ENCODE peak calls at places on chromosomes 16 and 17, in ten cellular contexts. B, R, A, M, Z, T, K, S, X and Y are unnamed samples.

GRCh38 chr17:37225458-37225857 is 150.3 kb upstream of the C17orf78 start:
- DNase-seq in R (no peak), S (no peak), T (no peak), K (no peak), B (no peak), A (no peak), M (no peak), X (no peak), Z (no peak), Y (no peak)

GRCh38 chr17:21453144-21453982 is 77.2 kb downstream of the KCNJ12 start:
- DNase-seq in T (no peak), Z (no peak), X (no peak), M (no peak), B (no peak), S (no peak), R (no peak), A (no peak), K (no peak), Y (no peak)

GRCh38 chr17:18182978-18183333 is 672 bp upstream of the ALKBH5 start:
- DNase-seq in A (peak; percentile 86), R (peak; percentile 91), S (peak; percentile 93), Z (no peak), M (no peak), K (peak; percentile 91), X (peak; percentile 84), T (peak; percentile 34), B (no peak), Y (peak; percentile 78)

GRCh38 chr17:74387365-74388218 is 20.3 kb downstream of the GPR142 start:
- DNase-seq in K (no peak), S (no peak), M (no peak), A (no peak), X (no peak), Z (no peak), B (no peak), T (no peak), R (no peak), Y (no peak)

GRCh38 chr16:30526137-30526822 is at the start of gene ZNF768:
- DNase-seq in X (peak; percentile 70), B (peak; percentile 47), A (peak; percentile 55), T (no peak), K (peak; percentile 48), Z (no peak), M (peak; percentile 7), R (no peak), S (peak; percentile 64), Y (no peak)

GRCh38 chr16:19384656-19385055 is 33.0 kb upstream of the TMC5 start:
- DNase-seq in R (no peak), A (no peak), M (no peak), S (peak; percentile 75), X (peak; percentile 81), B (peak; percentile 68), Z (no peak), K (no peak), T (no peak), Y (peak; percentile 75)

GRCh38 chr16:4958510-4959111 is 481 bp downstream of the SEC14L5 start:
- DNase-seq in S (no peak), K (no peak), R (no peak), M (no peak), B (no peak), T (no peak), Z (no peak), A (no peak), X (peak; percentile 57), Y (no peak)

GRCh38 chr16:8716592-8716991 is 42.2 kb downstream of the ABAT start:
- DNase-seq in X (no peak), B (peak; percentile 79), Z (no peak), A (no peak), S (no peak), T (no peak), R (no peak), M (no peak), K (no peak), Y (peak; percentile 97)

DNA sequence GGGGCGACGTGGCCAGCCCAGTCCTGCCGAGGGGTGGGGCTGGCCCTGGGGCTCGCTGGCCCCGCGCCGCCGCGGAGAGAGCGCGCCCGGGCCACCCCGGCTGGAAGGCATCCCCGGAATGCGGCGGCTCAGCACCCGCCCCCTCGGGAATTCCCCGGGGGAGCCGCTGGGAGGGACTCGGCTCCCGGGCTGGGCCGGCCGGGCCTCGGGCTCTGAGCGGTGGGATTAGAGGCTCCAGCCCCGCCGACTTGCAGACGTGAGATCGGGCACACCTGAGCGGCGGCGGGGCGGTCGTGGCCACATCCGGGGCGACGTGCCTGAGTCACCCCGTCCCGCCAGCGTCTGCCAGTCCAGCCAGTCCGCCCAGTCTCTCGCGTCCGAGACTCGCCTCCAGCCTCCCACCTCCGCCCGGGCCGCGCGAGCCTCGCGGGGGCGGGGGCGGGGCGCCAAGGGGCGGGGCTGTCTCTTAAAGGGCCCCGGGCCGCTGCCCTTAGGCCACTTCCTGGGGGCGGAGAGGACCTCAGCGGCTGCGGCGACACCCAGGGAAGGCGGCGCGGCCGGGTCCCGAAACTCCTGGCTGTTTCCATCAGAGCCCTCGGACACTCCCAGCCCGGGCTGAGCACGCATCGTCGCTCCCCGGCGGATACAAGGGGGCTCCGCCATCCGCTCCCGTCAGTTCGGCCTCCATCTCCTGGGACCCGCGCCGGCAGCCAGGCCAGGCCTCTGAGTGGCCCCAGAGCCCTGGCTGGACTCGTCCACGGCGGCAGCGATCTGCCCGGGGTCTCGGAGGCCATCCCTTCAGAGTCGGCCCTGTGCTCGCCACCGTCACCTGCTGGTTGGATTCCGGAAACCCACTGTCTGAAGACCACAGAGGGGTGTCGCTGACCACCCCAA is at the start of gene KCTD11:
- DNase-seq in M (peak; percentile 84), R (peak; percentile 87), A (peak; percentile 90), T (peak; percentile 64), B (peak; percentile 87), Z (no peak), X (peak; percentile 95), S (peak; percentile 95), K (peak; percentile 93), Y (peak; percentile 100)
- TF ChIP-seq CTCF in M (peak; percentile 43), R (peak; percentile 69), A (peak; percentile 37), T (peak; percentile 71), B (peak; percentile 78), Z (no peak), X (peak; percentile 11), S (peak; percentile 43), K (peak; percentile 69), Y (peak; percentile 60)

GRCh38 chr16:88381820-88382451 is 823 bp upstream of the ZNF469 start:
- DNase-seq in T (no peak), S (peak; percentile 77), R (no peak), K (no peak), A (no peak), X (peak; percentile 9), Z (no peak), B (no peak), M (no peak), Y (no peak)

GRCh38 chr16:88384222-88385111 is 1.7 kb downstream of the ZNF469 start:
- DNase-seq in T (no peak), B (no peak), A (no peak), R (no peak), X (peak; percentile 15), S (peak; percentile 28), K (no peak), Z (no peak), M (no peak), Y (no peak)

GRCh38 chr16:88385112-88385594 is 2.4 kb downstream of the ZNF469 start:
- DNase-seq in K (no peak), Z (no peak), X (peak; percentile 0), T (no peak), M (no peak), A (no peak), S (no peak), R (no peak), B (no peak), Y (no peak)

GRCh38 chr16:88382491-88383400 is at the start of gene ZNF469:
- DNase-seq in B (no peak), A (peak; percentile 40), Z (no peak), K (no peak), R (no peak), T (no peak), X (peak; percentile 26), M (peak; percentile 27), S (peak; percentile 44), Y (no peak)

DNA sequence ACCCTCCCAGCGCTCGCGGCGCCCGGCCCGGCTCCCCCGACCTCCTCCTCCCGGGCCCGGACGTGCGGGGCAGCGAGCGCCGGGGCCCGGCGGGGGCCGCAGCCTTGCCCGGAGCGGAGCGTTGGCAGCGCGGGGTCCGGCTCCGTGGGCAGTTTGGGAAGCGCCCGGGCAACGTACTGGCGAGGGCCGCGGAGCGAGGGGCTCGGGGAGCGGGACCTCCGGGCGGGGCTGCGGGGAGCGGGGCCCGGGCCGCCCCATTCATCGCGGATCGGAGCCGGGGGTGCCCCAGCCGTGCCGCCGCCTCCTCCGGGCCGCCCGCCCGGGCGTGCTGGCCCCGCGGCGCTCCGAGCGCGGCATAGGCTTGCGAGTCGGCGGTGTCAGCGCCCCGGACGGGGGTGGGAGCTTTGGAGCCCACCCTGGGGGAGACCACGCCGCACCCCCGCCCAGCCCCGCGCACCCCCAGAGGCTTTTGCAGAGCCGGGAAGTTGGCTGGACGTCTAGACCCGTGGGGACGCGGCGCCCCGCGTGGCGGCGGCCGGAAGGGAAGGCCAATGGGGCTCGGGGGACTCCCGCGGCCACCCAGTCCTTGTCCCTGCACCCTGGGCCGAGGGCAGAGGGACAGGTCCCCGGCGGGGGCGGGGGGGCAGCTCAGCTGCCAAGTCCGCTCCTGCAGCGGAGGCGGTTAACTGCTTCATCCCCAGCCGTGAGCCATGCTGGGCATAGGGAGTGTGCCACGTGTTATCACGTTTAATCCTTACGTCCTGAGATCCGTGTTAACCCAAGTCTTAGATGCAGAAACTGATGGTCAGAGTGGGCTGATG is 852 bp downstream of the ZNF469 start:
- DNase-seq in M (peak; percentile 53), A (peak; percentile 62), T (no peak), Z (no peak), R (no peak), X (peak; percentile 49), B (no peak), K (peak; percentile 61), S (peak; percentile 53), Y (no peak)
- H3K4me3 ChIP-seq in M (peak overlapping the region; percentile 38), A (peak overlapping the region; percentile 16), T (peak overlapping the region; percentile 79), Z (no peak overlapping the region), R (no peak overlapping the region), X (peak overlapping the region; percentile 30), B (peak overlapping the region; percentile 54), K (peak overlapping the region; percentile 34), S (peak overlapping the region; percentile 36), Y (no peak overlapping the region)

DNA sequence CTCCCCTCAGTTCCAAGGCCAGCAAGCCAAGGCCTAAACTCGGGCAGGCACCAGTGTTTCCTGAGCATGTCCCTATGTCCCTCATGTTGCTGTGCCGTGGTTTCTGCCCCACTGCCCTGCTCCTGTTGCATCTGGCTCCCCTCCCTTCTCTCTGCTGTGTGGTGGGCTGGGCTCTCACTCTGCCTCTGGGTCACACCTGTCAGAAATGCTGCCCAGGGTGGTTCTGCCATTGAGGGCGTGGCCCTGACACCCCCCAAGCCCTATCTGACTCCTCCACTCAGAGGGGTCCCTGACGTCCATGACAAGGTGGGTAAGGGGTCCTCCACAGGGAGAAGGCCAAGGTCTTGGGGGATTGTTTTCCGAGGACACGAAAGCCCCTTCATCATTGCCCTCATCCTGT is 9.2 kb upstream of the ITGA3 start:
- DNase-seq in B (no peak), R (no peak), S (no peak), M (no peak), Z (no peak), X (no peak), K (no peak), T (no peak), A (no peak), Y (no peak)
- TF ChIP-seq CTCF in B (no peak), R (no peak), S (no peak), M (no peak), Z (no peak), X (no peak), K (no peak), T (no peak), A (no peak), Y (no peak)

GRCh38 chr17:69579961-69580677 is 165.6 kb downstream of the MAP2K6 start:
- DNase-seq in A (no peak), Z (no peak), X (no peak), K (no peak), S (no peak), M (no peak), R (no peak), T (no peak), B (no peak), Y (no peak)

GRCh38 chr17:69575346-69575761 is 160.9 kb downstream of the MAP2K6 start:
- DNase-seq in Z (no peak), A (no peak), K (no peak), S (no peak), M (peak; percentile 38), B (no peak), T (peak; percentile 48), R (no peak), X (no peak), Y (peak; percentile 2)

GRCh38 chr17:69574257-69575197 is 160.0 kb downstream of the MAP2K6 start:
- DNase-seq in S (no peak), R (no peak), T (peak; percentile 33), A (no peak), Z (no peak), M (peak; percentile 41), K (no peak), B (no peak), X (no peak), Y (no peak)

GRCh38 chr17:69578385-69578936 is 164.0 kb downstream of the MAP2K6 start:
- DNase-seq in A (no peak), S (no peak), M (no peak), B (no peak), Z (no peak), R (no peak), K (no peak), T (no peak), X (no peak), Y (no peak)

GRCh38 chr17:69577098-69577497 is 162.6 kb downstream of the MAP2K6 start:
- DNase-seq in X (no peak), T (no peak), A (no peak), S (no peak), R (peak; percentile 13), Z (no peak), M (no peak), K (no peak), B (no peak), Y (no peak)
- H3K4me3 ChIP-seq in X (no peak overlapping the region), T (no peak overlapping the region), A (no peak overlapping the region), S (no peak overlapping the region), R (no peak overlapping the region), Z (no peak overlapping the region), M (no peak overlapping the region), K (no peak overlapping the region), B (no peak overlapping the region), Y (no peak overlapping the region)